ENCODE peak calls at places on chromosomes 6 and 20, in seven cellular contexts. N is progenitor cell of endocrine pancreas, Y is GM12865, D is mesothelial cell of epicardium, C is transverse colon, X is kidney, S is prostate gland. T is an unnamed sample.

GRCh38 chr6:157223021-157223430 is 100.3 kb downstream of the TMEM242 start:
- DNase-seq in N (no peak), C (no peak), Y (no peak), S (no peak), D (no peak), X (peak), T (no peak)

GRCh38 chr6:105600342-105601293 is 197.7 kb upstream of the PREP start:
- DNase-seq in C (no peak), Y (no peak), S (no peak), N (no peak), D (no peak), X (no peak), T (no peak)

GRCh38 chr6:166814386-166814785 is 142.0 kb downstream of the RNASET2 start:
- DNase-seq in Y (no peak), X (no peak), C (no peak), S (no peak), N (no peak), D (no peak), T (no peak)

GRCh38 chr20:25622450-25623224 is 1.2 kb downstream of the NANP start:
- DNase-seq in S (no peak), Y (no peak), C (no peak), X (no peak), D (no peak), N (no peak), T (no peak)

GRCh38 chr6:53506872-53507271 is 38.0 kb downstream of the GCLC start:
- DNase-seq in D (no peak), Y (no peak), X (no peak), S (no peak), C (no peak), N (no peak), T (no peak)

GRCh38 chr20:43068482-43068881 is 121.2 kb downstream of the PTPRT start:
- DNase-seq in D (no peak), C (no peak), X (no peak), S (no peak), Y (no peak), N (no peak), T (no peak)

GRCh38 chr6:159012201-159012600 is 12.2 kb upstream of the RSPH3 start:
- DNase-seq in Y (no peak), D (no peak), X (no peak), N (no peak), S (no peak), C (no peak), T (no peak)

GRCh38 chr6:30238178-30238795 is 25.1 kb upstream of the TRIM26 start:
- DNase-seq in D (no peak), S (no peak), Y (peak), C (no peak), X (no peak), N (no peak), T (no peak)

GRCh38 chr6:10759312-10759839 is 11.8 kb downstream of the TMEM14B start:
- DNase-seq in X (no peak), D (no peak), N (no peak), C (no peak), S (no peak), Y (peak), T (no peak)

GRCh38 chr20:20076297-20077065 is 24.1 kb downstream of the CFAP61 start:
- DNase-seq in N (no peak), Y (no peak), D (no peak), C (no peak), S (no peak), X (no peak), T (no peak)

DNA sequence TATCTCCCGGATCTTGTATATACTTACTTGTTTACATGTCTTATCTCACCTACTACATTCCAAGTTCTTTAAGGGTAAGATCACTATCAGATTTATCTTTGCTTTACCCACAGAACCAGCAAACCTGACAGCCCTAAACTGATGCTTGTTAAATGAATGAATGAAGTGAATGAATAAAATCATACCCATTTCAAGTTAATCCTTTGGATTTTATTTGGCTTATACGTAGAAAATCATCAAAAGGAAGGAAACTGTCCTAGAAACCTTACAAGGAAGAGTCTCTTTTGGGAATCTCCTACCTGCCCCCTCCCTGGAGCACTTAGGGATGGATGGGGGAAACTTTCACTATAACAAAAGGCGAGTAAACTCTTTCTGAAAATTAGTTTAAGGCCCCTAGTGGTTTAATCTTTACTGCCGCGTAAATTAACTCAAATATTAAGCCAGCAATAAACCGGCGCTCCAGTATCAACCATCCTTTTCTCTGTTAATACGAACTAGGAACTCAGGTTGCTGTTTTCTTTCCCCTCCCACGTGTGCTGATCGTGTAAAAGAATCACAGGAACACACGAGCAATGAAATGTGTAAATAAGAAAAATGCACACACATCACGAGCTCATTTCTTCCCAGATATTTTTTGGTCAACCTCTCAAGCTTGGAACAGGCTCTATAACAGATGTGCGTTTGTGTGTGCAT is 1.2 kb upstream of the UTRN start:
- DNase-seq in Y (no peak), S (peak), C (no peak), N (no peak), X (no peak), D (no peak), T (no peak)
- TF ChIP-seq CTCF in Y (no peak), S (peak), C (no peak), N (peak), X (no peak), D (no peak), T (no peak)

DNA sequence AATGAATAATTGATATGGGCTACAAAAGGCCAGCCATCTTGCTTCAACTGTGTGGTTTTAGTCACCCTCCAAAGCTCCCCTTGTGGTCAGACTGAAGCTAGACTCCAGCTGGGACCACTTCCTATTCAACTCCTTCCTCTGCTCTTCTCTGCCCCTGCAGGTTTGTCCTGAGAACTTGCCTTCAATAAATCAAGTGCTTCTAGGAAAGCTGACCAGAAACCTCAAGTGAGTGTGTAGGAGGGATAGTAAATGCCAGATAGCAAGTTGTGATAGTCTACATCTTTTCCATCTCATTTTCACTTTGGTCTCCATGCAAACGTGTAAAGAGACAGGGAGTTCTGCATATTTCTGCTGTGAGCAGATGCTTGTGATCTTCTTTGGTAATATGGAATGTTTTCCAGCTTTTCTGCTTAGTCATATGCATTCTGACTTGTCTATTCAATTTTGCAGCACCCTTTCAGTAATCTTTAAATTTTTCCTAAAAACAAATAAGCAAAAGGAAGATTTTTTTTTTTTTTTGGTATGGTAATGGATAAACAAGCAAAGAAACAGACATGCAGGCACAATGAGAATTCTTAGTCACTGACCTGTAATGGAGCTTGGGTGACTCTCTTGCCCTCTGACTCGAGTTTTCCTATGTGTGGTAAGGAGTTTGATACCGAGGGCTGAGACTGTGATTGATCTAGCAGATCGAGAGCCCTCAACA is 201.3 kb upstream of the BTBD3 start:
- DNase-seq in Y (peak), S (no peak), N (no peak), X (no peak), C (no peak), D (no peak), T (peak)
- TF ChIP-seq CTCF in Y (no peak), S (no peak), N (peak), X (no peak), C (no peak), D (no peak), T (peak)

GRCh38 chr6:26454641-26455040 is 3.1 kb upstream of the BTN2A1 start:
- DNase-seq in S (no peak), C (no peak), X (no peak), N (no peak), Y (no peak), D (no peak), T (no peak)

GRCh38 chr6:26459023-26459810 is 1.5 kb downstream of the BTN2A1 start:
- DNase-seq in Y (no peak), C (no peak), D (no peak), S (no peak), X (no peak), N (no peak), T (no peak)

GRCh38 chr6:26457407-26457795 is 354 bp upstream of the BTN2A1 start:
- DNase-seq in N (no peak), Y (no peak), S (no peak), D (peak), X (no peak), C (peak), T (peak)

GRCh38 chr6:26455357-26455970 is 2.3 kb upstream of the BTN2A1 start:
- DNase-seq in N (no peak), Y (no peak), S (no peak), X (no peak), C (no peak), D (no peak), T (no peak)

GRCh38 chr6:26457796-26458688 is at the start of gene BTN2A1:
- DNase-seq in C (peak), Y (peak), N (peak), X (peak), S (peak), D (peak), T (peak)
- TF ChIP-seq CTCF in C (no peak), Y (no peak), N (no peak), X (no peak), S (no peak), D (no peak), T (no peak)

GRCh38 chr6:135183532-135184440 is 2.7 kb downstream of the MYB start:
- DNase-seq in N (peak), Y (peak), D (no peak), X (no peak), C (peak), S (peak), T (peak)
- TF ChIP-seq CTCF in N (peak), Y (peak), D (peak), X (peak), C (peak), S (peak), T (peak)

GRCh38 chr20:48661575-48662473 is 166.0 kb downstream of the PREX1 start:
- DNase-seq in D (no peak), S (no peak), C (no peak), N (no peak), Y (no peak), X (no peak), T (no peak)
- TF ChIP-seq CTCF in D (no peak), S (no peak), C (no peak), N (no peak), Y (no peak), X (no peak), T (no peak)

GRCh38 chr6:89311853-89312531 is 3.1 kb downstream of the GABRR2 start:
- DNase-seq in C (peak), X (peak), S (peak), N (peak), Y (no peak), D (peak), T (peak)
- TF ChIP-seq CTCF in C (peak), X (no peak), S (peak), N (peak), Y (no peak), D (no peak), T (peak)

GRCh38 chr6:87755697-87756671 is 54.0 kb upstream of the AKIRIN2 start:
- DNase-seq in D (no peak), S (no peak), Y (peak), N (no peak), X (no peak), C (no peak), T (no peak)
- TF ChIP-seq CTCF in D (no peak), S (no peak), Y (no peak), N (no peak), X (no peak), C (no peak), T (no peak)

GRCh38 chr6:132512638-132513632 is at the start of gene STX7:
- DNase-seq in C (peak), Y (peak), D (peak), X (peak), S (peak), N (peak), T (peak)
- TF ChIP-seq CTCF in C (no peak), Y (no peak), D (no peak), X (no peak), S (no peak), N (no peak), T (no peak)